ENCODE peak calls at places on chromosomes 5 and 9, in nine cellular contexts. O is gastrocnemius medialis; T is RPMI7951; U is mesendoderm; G is activated naive CD8-positive, alpha-beta T cell treated with anti-CD3 and anti-CD28 coated beads, Interleukin-2, amount 50 U/mL, for 16 hours; L is HCEC 1CT; D is stimulated activated CD4-positive, alpha-beta T cell treated with anti-CD3 and anti-CD28 coated beads, Interleukin-2, amount 100 ng/mL, for 48 hours; N is D721Med; W is mucosa of gallbladder. C is an unnamed sample.

GRCh38 chr5:42949348-42950090 is 90.6 kb downstream of the ANXA2R start:
- DNase-seq in O (no peak), T (no peak), U (no peak), G (no peak), L (no peak), D (peak), N (peak), W (peak), C (peak)

GRCh38 chr5:86880344-86880743 is 262.6 kb downstream of the COX7C start:
- DNase-seq in O (no peak), T (no peak), U (peak), G (no peak), L (no peak), D (no peak), N (no peak), W (no peak), C (no peak)

GRCh38 chr9:127976498-127976897 is 4.3 kb downstream of the EEIG1 start:
- DNase-seq in O (no peak), T (no peak), U (no peak), G (no peak), L (no peak), D (no peak), N (no peak), W (peak), C (no peak)

GRCh38 chr5:151345808-151346478 is 1.4 kb downstream of the SLC36A2 start:
- DNase-seq in O (peak), T (peak), U (no peak), G (no peak), L (peak), D (no peak), N (no peak), W (no peak), C (no peak)

GRCh38 chr5:4511996-4512656 is 628.0 kb upstream of the ADAMTS16 start:
- DNase-seq in O (no peak), T (no peak), U (peak), G (no peak), L (no peak), D (no peak), N (no peak), W (no peak), C (no peak)

GRCh38 chr9:96062051-96062450 is 186.6 kb downstream of the ERCC6L2 start:
- DNase-seq in O (no peak), T (no peak), U (no peak), G (no peak), L (no peak), D (no peak), N (no peak), W (no peak), C (no peak)

GRCh38 chr9:98074119-98074990 is 17.8 kb downstream of the NANS start:
- DNase-seq in O (peak), T (peak), U (peak), G (peak), L (peak), D (peak), N (no peak), W (peak), C (no peak)

GRCh38 chr9:116806075-116806474 is 119.0 kb downstream of the TRIM32 start:
- DNase-seq in O (no peak), T (no peak), U (peak), G (no peak), L (no peak), D (no peak), N (no peak), W (no peak), C (no peak)

GRCh38 chr5:144275329-144275728 is 104.7 kb downstream of the KCTD16 start:
- DNase-seq in O (no peak), T (no peak), U (peak), G (no peak), L (no peak), D (no peak), N (no peak), W (no peak), C (no peak)